ENCODE peak calls at places on chromosomes 6 and 20, in five cellular contexts. Q, C, J, D and L are unnamed samples.

GRCh38 chr6:119742188-119742803 is 392.7 kb upstream of the MAN1A1 start:
- DNase-seq in C (peak), D (peak), Q (peak), J (peak), L (peak)

GRCh38 chr6:131773284-131773950 is 34.4 kb upstream of the ENPP1 start:
- DNase-seq in Q (peak), C (no peak), J (no peak), D (no peak), L (no peak)

GRCh38 chr6:1481326-1481725 is 92.0 kb downstream of the FOXF2 start:
- DNase-seq in J (no peak), C (no peak), Q (peak), D (no peak), L (peak)

GRCh38 chr6:106100755-106101154 is 14.6 kb downstream of the PRDM1 start:
- DNase-seq in D (no peak), Q (no peak), C (no peak), J (no peak), L (no peak)

GRCh38 chr6:24949020-24949569 is 13.3 kb upstream of the RIPOR2 start:
- DNase-seq in J (no peak), Q (no peak), D (no peak), C (no peak), L (no peak)

GRCh38 chr20:841568-842546 is 8.3 kb downstream of the FAM110A start:
- DNase-seq in Q (no peak), J (no peak), D (no peak), C (peak), L (no peak)

GRCh38 chr20:31990958-31991705 is 19.1 kb upstream of the CCM2L start:
- DNase-seq in Q (no peak), D (no peak), J (no peak), C (no peak), L (no peak)

GRCh38 chr20:5844063-5844681 is 94.0 kb downstream of the SHLD1 start:
- DNase-seq in J (no peak), Q (no peak), D (no peak), C (no peak), L (peak)

GRCh38 chr6:170438402-170438753 is 114.7 kb downstream of the PSMB1 start:
- DNase-seq in J (peak), Q (peak), C (peak), D (peak), L (peak)

GRCh38 chr20:52083627-52084232 is 107.8 kb downstream of the ZFP64 start:
- DNase-seq in J (peak), D (no peak), Q (peak), C (peak), L (peak)

GRCh38 chr20:46087161-46087560 is 2.6 kb downstream of the NCOA5 start:
- DNase-seq in J (no peak), D (no peak), C (no peak), Q (peak), L (peak)

GRCh38 chr6:163263196-163263595 is 151.3 kb upstream of the QKI start:
- DNase-seq in C (no peak), D (peak), J (no peak), Q (no peak), L (no peak)
- TF ChIP-seq CTCF in C (no peak), D (no peak), J (no peak), Q (no peak), L (no peak)

GRCh38 chr6:113461153-113461897 is 395.8 kb upstream of the MARCKS start:
- DNase-seq in C (no peak), D (no peak), Q (peak), J (no peak), L (no peak)
- TF ChIP-seq CTCF in C (peak), D (no peak), Q (peak), J (no peak), L (no peak)

GRCh38 chr20:44533928-44534327 is 12.1 kb upstream of the SERINC3 start:
- DNase-seq in Q (no peak), C (no peak), J (no peak), D (no peak), L (no peak)

GRCh38 chr20:44540834-44541233 is 19.0 kb upstream of the SERINC3 start:
- DNase-seq in Q (peak), D (no peak), C (no peak), J (no peak), L (peak)

GRCh38 chr20:44541957-44542356 is 20.1 kb upstream of the SERINC3 start:
- DNase-seq in C (no peak), J (no peak), D (no peak), Q (no peak), L (no peak)

GRCh38 chr20:44536139-44536538 is 14.3 kb upstream of the SERINC3 start:
- DNase-seq in Q (no peak), D (no peak), C (no peak), J (no peak), L (no peak)

GRCh38 chr20:44537993-44538392 is 16.1 kb upstream of the SERINC3 start:
- DNase-seq in Q (peak), C (no peak), D (no peak), J (no peak), L (no peak)
- TF ChIP-seq CTCF in Q (peak), C (no peak), D (peak), J (no peak), L (peak)

DNA sequence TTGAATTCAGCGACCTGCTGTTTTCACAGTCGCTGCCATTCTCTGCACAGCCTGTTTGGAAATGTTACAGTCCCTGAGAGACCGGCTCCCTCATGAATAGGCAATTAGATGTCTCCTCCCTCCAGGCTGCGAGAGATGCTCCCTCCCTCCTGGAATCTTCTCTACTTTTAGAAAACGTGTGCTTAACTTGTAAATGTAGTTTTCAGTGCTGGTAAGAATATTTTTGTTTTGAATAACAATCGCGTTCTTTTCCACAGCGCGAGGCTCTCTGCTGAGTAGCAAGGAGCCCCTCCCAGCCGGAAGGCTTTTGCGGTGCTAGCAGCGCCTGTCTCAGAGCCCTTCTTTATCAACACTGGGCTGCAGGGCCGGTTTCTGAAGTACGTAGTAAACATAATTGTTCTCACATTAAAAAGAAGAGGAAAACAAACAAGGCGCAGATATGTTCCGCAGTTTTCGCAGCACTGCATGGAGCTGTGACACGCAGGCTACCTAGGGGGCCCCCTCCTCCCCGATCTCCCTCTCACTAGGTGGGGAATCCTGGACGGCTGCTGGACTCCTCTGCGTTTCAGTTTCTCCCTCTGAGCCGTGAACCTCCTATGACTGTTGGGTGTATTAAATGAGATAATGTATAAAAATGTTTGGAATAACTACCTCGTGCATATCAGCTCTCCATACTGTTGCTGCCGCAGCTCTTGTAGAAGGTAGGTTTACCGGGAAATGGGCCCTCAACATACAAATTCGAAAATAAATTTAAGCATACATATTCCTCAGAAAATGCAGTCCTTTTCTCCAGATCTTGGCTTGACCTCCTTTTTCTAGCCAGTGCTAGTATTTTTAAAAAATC is 79.0 kb upstream of the SPACA1 start:
- DNase-seq in C (peak), J (peak), D (no peak), Q (peak), L (no peak)
- TF ChIP-seq CTCF in C (peak), J (no peak), D (no peak), Q (no peak), L (no peak)

DNA sequence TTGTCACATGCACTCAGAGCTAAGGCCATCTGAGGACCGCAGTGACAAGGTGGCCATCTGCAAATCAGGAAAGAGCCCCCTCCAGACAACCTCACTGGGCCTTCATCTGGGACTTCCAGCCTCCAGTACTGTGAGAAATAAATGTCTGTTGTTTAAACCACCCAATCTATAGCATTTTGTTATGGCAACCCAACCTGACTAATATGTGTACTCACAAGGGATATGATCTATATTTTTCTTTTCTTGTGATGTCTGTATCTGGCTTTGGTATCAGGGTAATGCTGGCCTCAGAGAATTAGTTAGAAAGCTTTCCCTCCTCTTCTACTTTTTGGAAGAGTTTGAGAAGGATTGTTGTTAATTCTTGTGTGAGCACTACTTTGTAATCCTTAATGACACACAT is 37.5 kb upstream of the ENTPD6 start:
- DNase-seq in J (no peak), C (no peak), D (no peak), Q (no peak), L (no peak)
- TF ChIP-seq CTCF in J (no peak), C (no peak), D (no peak), Q (no peak), L (no peak)

DNA sequence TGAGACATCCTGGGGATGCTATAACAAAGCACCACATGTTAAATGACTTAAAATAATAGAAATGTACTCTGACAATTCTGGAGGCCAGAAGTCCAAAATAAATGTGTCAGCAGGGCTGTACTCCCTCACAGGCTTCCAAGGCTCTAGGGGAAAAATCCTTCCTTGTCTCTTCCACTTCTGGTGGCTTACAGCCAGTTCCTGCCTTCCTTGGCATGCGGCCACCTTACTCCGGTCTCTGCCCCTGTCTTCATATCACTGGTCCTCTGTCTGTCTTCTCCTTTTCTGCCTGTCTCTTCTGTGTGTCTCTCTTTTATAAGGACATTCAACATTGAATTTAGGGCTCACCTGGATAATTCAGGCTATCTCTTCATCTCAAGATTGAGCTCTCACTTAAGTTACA is 155.3 kb upstream of the SYNCRIP start:
- DNase-seq in D (no peak), Q (no peak), C (no peak), J (no peak), L (no peak)
- TF ChIP-seq CTCF in D (no peak), Q (no peak), C (no peak), J (no peak), L (no peak)